ENCODE peak calls at places on chromosomes 6 and 20, in ten cellular contexts. One of them, this sample, is unnamed.

GRCh38 chr6:117540670-117541069 is 58.2 kb downstream of the DCBLD1 start:
- DNase-seq in body of pancreas: no peak
- DNase-seq in left ventricle myocardium inferior: no peak
- DNase-seq in Panc1: no peak
- DNase-seq in brain microvascular endothelial cell: no peak
- DNase-seq in psoas muscle: no peak
- DNase-seq in HFF-Myc: no peak
- DNase-seq in adrenal gland: no peak
- DNase-seq in fibroblast of villous mesenchyme: no peak
- DNase-seq in CD8-positive, alpha-beta T cell: no peak
- DNase-seq in this sample: no peak

GRCh38 chr6:13575377-13575775 is 975 bp downstream of the SIRT5 start:
- DNase-seq in adrenal gland: no peak
- DNase-seq in psoas muscle: no peak
- DNase-seq in left ventricle myocardium inferior: no peak
- DNase-seq in HFF-Myc: no peak
- DNase-seq in brain microvascular endothelial cell: no peak
- DNase-seq in Panc1: no peak
- DNase-seq in CD8-positive, alpha-beta T cell: no peak
- DNase-seq in fibroblast of villous mesenchyme: no peak
- DNase-seq in body of pancreas: no peak
- DNase-seq in this sample: no peak

GRCh38 chr6:20156824-20157223 is 55.4 kb downstream of the MBOAT1 start:
- DNase-seq in HFF-Myc: no peak
- DNase-seq in adrenal gland: no peak
- DNase-seq in psoas muscle: no peak
- DNase-seq in left ventricle myocardium inferior: no peak
- DNase-seq in fibroblast of villous mesenchyme: no peak
- DNase-seq in Panc1: no peak
- DNase-seq in brain microvascular endothelial cell: no peak
- DNase-seq in body of pancreas: no peak
- DNase-seq in CD8-positive, alpha-beta T cell: no peak
- DNase-seq in this sample: no peak

GRCh38 chr6:89597988-89598387 is 40.6 kb downstream of the LYRM2 start:
- DNase-seq in Panc1: peak
- DNase-seq in body of pancreas: peak
- DNase-seq in CD8-positive, alpha-beta T cell: no peak
- DNase-seq in adrenal gland: peak
- DNase-seq in psoas muscle: no peak
- DNase-seq in brain microvascular endothelial cell: peak
- DNase-seq in HFF-Myc: peak
- DNase-seq in fibroblast of villous mesenchyme: peak
- DNase-seq in left ventricle myocardium inferior: no peak
- DNase-seq in this sample: peak

GRCh38 chr6:25233226-25233625 is 45.9 kb upstream of the CARMIL1 start:
- DNase-seq in Panc1: no peak
- DNase-seq in body of pancreas: no peak
- DNase-seq in adrenal gland: no peak
- DNase-seq in fibroblast of villous mesenchyme: no peak
- DNase-seq in psoas muscle: no peak
- DNase-seq in left ventricle myocardium inferior: no peak
- DNase-seq in CD8-positive, alpha-beta T cell: no peak
- DNase-seq in brain microvascular endothelial cell: no peak
- DNase-seq in HFF-Myc: no peak
- DNase-seq in this sample: no peak

GRCh38 chr6:20846602-20847028 is 312.4 kb downstream of the CDKAL1 start:
- DNase-seq in brain microvascular endothelial cell: peak
- DNase-seq in HFF-Myc: no peak
- DNase-seq in CD8-positive, alpha-beta T cell: no peak
- DNase-seq in Panc1: no peak
- DNase-seq in body of pancreas: no peak
- DNase-seq in left ventricle myocardium inferior: no peak
- DNase-seq in psoas muscle: no peak
- DNase-seq in fibroblast of villous mesenchyme: peak
- DNase-seq in adrenal gland: no peak
- DNase-seq in this sample: no peak

GRCh38 chr6:21601932-21602390 is 8.4 kb downstream of the SOX4 start:
- DNase-seq in fibroblast of villous mesenchyme: no peak
- DNase-seq in Panc1: no peak
- DNase-seq in left ventricle myocardium inferior: no peak
- DNase-seq in psoas muscle: no peak
- DNase-seq in body of pancreas: no peak
- DNase-seq in brain microvascular endothelial cell: no peak
- DNase-seq in CD8-positive, alpha-beta T cell: no peak
- DNase-seq in HFF-Myc: no peak
- DNase-seq in adrenal gland: no peak
- DNase-seq in this sample: no peak

GRCh38 chr20:50226093-50226974 is 35.7 kb downstream of the CEBPB start:
- DNase-seq in HFF-Myc: no peak
- DNase-seq in left ventricle myocardium inferior: no peak
- DNase-seq in body of pancreas: peak
- DNase-seq in fibroblast of villous mesenchyme: peak
- DNase-seq in Panc1: no peak
- DNase-seq in psoas muscle: no peak
- DNase-seq in CD8-positive, alpha-beta T cell: no peak
- DNase-seq in adrenal gland: peak
- DNase-seq in brain microvascular endothelial cell: no peak
- DNase-seq in this sample: no peak

GRCh38 chr20:50658804-50659380 is 32.5 kb downstream of the RIPOR3 start:
- DNase-seq in left ventricle myocardium inferior: no peak
- DNase-seq in fibroblast of villous mesenchyme: no peak
- DNase-seq in adrenal gland: peak
- DNase-seq in CD8-positive, alpha-beta T cell: no peak
- DNase-seq in body of pancreas: peak
- DNase-seq in Panc1: no peak
- DNase-seq in psoas muscle: no peak
- DNase-seq in HFF-Myc: no peak
- DNase-seq in brain microvascular endothelial cell: no peak
- DNase-seq in this sample: no peak

GRCh38 chr20:59814835-59815340 is 118.5 kb downstream of the SYCP2 start:
- DNase-seq in adrenal gland: no peak
- DNase-seq in body of pancreas: no peak
- DNase-seq in psoas muscle: no peak
- DNase-seq in left ventricle myocardium inferior: no peak
- DNase-seq in CD8-positive, alpha-beta T cell: no peak
- DNase-seq in Panc1: no peak
- DNase-seq in HFF-Myc: no peak
- DNase-seq in brain microvascular endothelial cell: no peak
- DNase-seq in fibroblast of villous mesenchyme: no peak
- DNase-seq in this sample: no peak

GRCh38 chr6:20911826-20912225 is 377.6 kb downstream of the CDKAL1 start:
- DNase-seq in adrenal gland: no peak
- DNase-seq in fibroblast of villous mesenchyme: no peak
- DNase-seq in HFF-Myc: no peak
- DNase-seq in left ventricle myocardium inferior: no peak
- DNase-seq in CD8-positive, alpha-beta T cell: no peak
- DNase-seq in body of pancreas: no peak
- DNase-seq in brain microvascular endothelial cell: no peak
- DNase-seq in psoas muscle: no peak
- DNase-seq in Panc1: no peak
- DNase-seq in this sample: no peak

GRCh38 chr6:150403458-150404245 is 34.8 kb downstream of the IYD start:
- DNase-seq in HFF-Myc: peak
- DNase-seq in psoas muscle: no peak
- DNase-seq in Panc1: no peak
- DNase-seq in brain microvascular endothelial cell: peak
- DNase-seq in fibroblast of villous mesenchyme: peak
- DNase-seq in adrenal gland: peak
- DNase-seq in CD8-positive, alpha-beta T cell: no peak
- DNase-seq in body of pancreas: peak
- DNase-seq in left ventricle myocardium inferior: no peak
- DNase-seq in this sample: peak

GRCh38 chr20:760751-761417 is 7.4 kb downstream of the SLC52A3 start:
- DNase-seq in brain microvascular endothelial cell: no peak
- DNase-seq in fibroblast of villous mesenchyme: peak
- DNase-seq in psoas muscle: no peak
- DNase-seq in Panc1: no peak
- DNase-seq in body of pancreas: peak
- DNase-seq in CD8-positive, alpha-beta T cell: no peak
- DNase-seq in HFF-Myc: no peak
- DNase-seq in left ventricle myocardium inferior: no peak
- DNase-seq in adrenal gland: peak
- DNase-seq in this sample: no peak

GRCh38 chr20:32789896-32790750 is 27.9 kb downstream of the DNMT3B start:
- DNase-seq in brain microvascular endothelial cell: peak
- DNase-seq in adrenal gland: peak
- DNase-seq in left ventricle myocardium inferior: peak
- DNase-seq in HFF-Myc: peak
- DNase-seq in CD8-positive, alpha-beta T cell: peak
- DNase-seq in psoas muscle: peak
- DNase-seq in fibroblast of villous mesenchyme: peak
- DNase-seq in Panc1: peak
- DNase-seq in body of pancreas: peak
- DNase-seq in this sample: no peak

GRCh38 chr6:11214438-11214837 is 18.0 kb downstream of the NEDD9 start:
- DNase-seq in body of pancreas: no peak
- DNase-seq in psoas muscle: no peak
- DNase-seq in CD8-positive, alpha-beta T cell: no peak
- DNase-seq in left ventricle myocardium inferior: no peak
- DNase-seq in HFF-Myc: no peak
- DNase-seq in adrenal gland: no peak
- DNase-seq in brain microvascular endothelial cell: no peak
- DNase-seq in Panc1: no peak
- DNase-seq in fibroblast of villous mesenchyme: no peak
- DNase-seq in this sample: no peak

GRCh38 chr6:100420711-100421110 is 44.0 kb downstream of the SIM1 start:
- DNase-seq in adrenal gland: no peak
- DNase-seq in fibroblast of villous mesenchyme: no peak
- DNase-seq in Panc1: no peak
- DNase-seq in CD8-positive, alpha-beta T cell: no peak
- DNase-seq in body of pancreas: no peak
- DNase-seq in left ventricle myocardium inferior: no peak
- DNase-seq in psoas muscle: no peak
- DNase-seq in HFF-Myc: no peak
- DNase-seq in brain microvascular endothelial cell: no peak
- DNase-seq in this sample: no peak

DNA sequence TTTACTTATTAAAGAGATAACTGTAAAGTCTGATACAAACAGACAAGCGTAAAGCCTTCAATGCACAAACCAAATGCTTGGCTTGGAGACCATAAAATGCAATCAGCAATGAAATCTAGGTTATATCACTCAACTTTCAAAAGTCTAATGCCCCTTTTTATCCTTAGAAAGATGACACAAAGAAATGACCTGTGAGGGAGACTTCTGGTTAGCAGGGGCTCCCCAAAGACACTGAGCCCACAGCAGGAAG is 88.4 kb downstream of the HIVEP2 start:
- DNase-seq in HFF-Myc: no peak
- DNase-seq in psoas muscle: no peak
- DNase-seq in body of pancreas: no peak
- DNase-seq in fibroblast of villous mesenchyme: no peak
- DNase-seq in adrenal gland: no peak
- DNase-seq in Panc1: no peak
- DNase-seq in CD8-positive, alpha-beta T cell: no peak
- DNase-seq in left ventricle myocardium inferior: no peak
- DNase-seq in brain microvascular endothelial cell: no peak
- DNase-seq in this sample: no peak
- H3K4me3 ChIP-seq in HFF-Myc: no peak
- H3K4me3 ChIP-seq in psoas muscle: no peak
- H3K4me3 ChIP-seq in body of pancreas: no peak
- H3K4me3 ChIP-seq in fibroblast of villous mesenchyme: no peak
- H3K4me3 ChIP-seq in adrenal gland: no peak
- H3K4me3 ChIP-seq in Panc1: no peak
- H3K4me3 ChIP-seq in CD8-positive, alpha-beta T cell: peak
- H3K4me3 ChIP-seq in left ventricle myocardium inferior: no peak
- H3K4me3 ChIP-seq in brain microvascular endothelial cell: no peak
- H3K4me3 ChIP-seq in this sample: no peak

GRCh38 chr6:103800131-103800670 is 1059.5 kb downstream of the HACE1 start:
- DNase-seq in fibroblast of villous mesenchyme: no peak
- DNase-seq in body of pancreas: no peak
- DNase-seq in psoas muscle: no peak
- DNase-seq in HFF-Myc: no peak
- DNase-seq in CD8-positive, alpha-beta T cell: no peak
- DNase-seq in left ventricle myocardium inferior: no peak
- DNase-seq in adrenal gland: no peak
- DNase-seq in brain microvascular endothelial cell: no peak
- DNase-seq in Panc1: no peak
- DNase-seq in this sample: no peak

GRCh38 chr6:103798166-103798565 is 1061.6 kb downstream of the HACE1 start:
- DNase-seq in HFF-Myc: no peak
- DNase-seq in fibroblast of villous mesenchyme: no peak
- DNase-seq in CD8-positive, alpha-beta T cell: no peak
- DNase-seq in brain microvascular endothelial cell: no peak
- DNase-seq in body of pancreas: no peak
- DNase-seq in left ventricle myocardium inferior: no peak
- DNase-seq in adrenal gland: no peak
- DNase-seq in psoas muscle: no peak
- DNase-seq in Panc1: no peak
- DNase-seq in this sample: no peak

GRCh38 chr6:103797738-103798137 is 1062.0 kb downstream of the HACE1 start:
- DNase-seq in CD8-positive, alpha-beta T cell: no peak
- DNase-seq in psoas muscle: no peak
- DNase-seq in left ventricle myocardium inferior: no peak
- DNase-seq in brain microvascular endothelial cell: no peak
- DNase-seq in Panc1: no peak
- DNase-seq in HFF-Myc: no peak
- DNase-seq in adrenal gland: no peak
- DNase-seq in fibroblast of villous mesenchyme: no peak
- DNase-seq in body of pancreas: no peak
- DNase-seq in this sample: no peak
- TF ChIP-seq CTCF in CD8-positive, alpha-beta T cell: no peak
- TF ChIP-seq CTCF in psoas muscle: peak
- TF ChIP-seq CTCF in left ventricle myocardium inferior: peak
- TF ChIP-seq CTCF in brain microvascular endothelial cell: no peak
- TF ChIP-seq CTCF in Panc1: peak
- TF ChIP-seq CTCF in HFF-Myc: no peak
- TF ChIP-seq CTCF in adrenal gland: peak
- TF ChIP-seq CTCF in fibroblast of villous mesenchyme: no peak
- TF ChIP-seq CTCF in body of pancreas: no peak
- TF ChIP-seq CTCF in this sample: peak

GRCh38 chr6:28695671-28696537 is 170.2 kb downstream of the GPX5 start:
- DNase-seq in HFF-Myc: no peak
- DNase-seq in psoas muscle: no peak
- DNase-seq in left ventricle myocardium inferior: no peak
- DNase-seq in brain microvascular endothelial cell: peak
- DNase-seq in CD8-positive, alpha-beta T cell: no peak
- DNase-seq in adrenal gland: no peak
- DNase-seq in fibroblast of villous mesenchyme: no peak
- DNase-seq in Panc1: no peak
- DNase-seq in body of pancreas: no peak
- DNase-seq in this sample: no peak
- H3K4me3 ChIP-seq in HFF-Myc: peak
- H3K4me3 ChIP-seq in psoas muscle: peak
- H3K4me3 ChIP-seq in left ventricle myocardium inferior: peak
- H3K4me3 ChIP-seq in brain microvascular endothelial cell: peak
- H3K4me3 ChIP-seq in CD8-positive, alpha-beta T cell: no peak
- H3K4me3 ChIP-seq in adrenal gland: no peak
- H3K4me3 ChIP-seq in fibroblast of villous mesenchyme: peak
- H3K4me3 ChIP-seq in Panc1: peak
- H3K4me3 ChIP-seq in body of pancreas: no peak
- H3K4me3 ChIP-seq in this sample: peak

DNA sequence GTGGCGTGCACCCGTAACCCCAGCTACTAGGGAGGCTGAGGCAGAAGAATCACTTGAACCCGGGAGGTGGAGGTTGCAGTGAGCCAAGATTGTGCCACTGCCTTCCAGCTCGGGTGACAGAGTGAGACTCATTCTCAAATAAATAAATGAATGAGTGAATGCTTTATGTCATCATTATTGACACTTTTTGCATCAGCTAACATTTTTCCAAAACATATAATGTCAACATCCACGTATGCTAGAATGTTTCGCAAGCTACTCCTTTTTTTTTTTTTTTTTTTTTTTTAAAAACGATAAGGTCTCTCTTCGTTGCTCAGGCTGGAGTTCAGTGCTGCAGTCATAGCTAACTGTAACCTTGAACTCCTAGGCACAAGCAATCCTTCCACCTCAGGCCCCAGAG is 72.2 kb downstream of the SENP6 start:
- DNase-seq in CD8-positive, alpha-beta T cell: no peak
- DNase-seq in psoas muscle: no peak
- DNase-seq in left ventricle myocardium inferior: no peak
- DNase-seq in Panc1: peak
- DNase-seq in HFF-Myc: no peak
- DNase-seq in brain microvascular endothelial cell: no peak
- DNase-seq in fibroblast of villous mesenchyme: peak
- DNase-seq in body of pancreas: no peak
- DNase-seq in adrenal gland: peak
- DNase-seq in this sample: no peak
- TF ChIP-seq CTCF in CD8-positive, alpha-beta T cell: no peak
- TF ChIP-seq CTCF in psoas muscle: no peak
- TF ChIP-seq CTCF in left ventricle myocardium inferior: no peak
- TF ChIP-seq CTCF in Panc1: no peak
- TF ChIP-seq CTCF in HFF-Myc: no peak
- TF ChIP-seq CTCF in brain microvascular endothelial cell: no peak
- TF ChIP-seq CTCF in fibroblast of villous mesenchyme: no peak
- TF ChIP-seq CTCF in body of pancreas: no peak
- TF ChIP-seq CTCF in adrenal gland: no peak
- TF ChIP-seq CTCF in this sample: no peak